ENCODE peak calls at places on chromosomes 2 and 18, in ten cellular contexts. O, Z, Q, P, V, D, M, H, S and G are unnamed samples.

GRCh38 chr18:9506046-9506792 is 30.9 kb downstream of the RALBP1 start:
- DNase-seq in H (no peak), M (peak), O (peak), Q (no peak), Z (no peak), D (peak), S (no peak), P (no peak), V (no peak), G (no peak)

GRCh38 chr2:197994751-197995150 is 190.4 kb downstream of the PLCL1 start:
- DNase-seq in D (no peak), H (no peak), Q (no peak), S (no peak), O (no peak), P (no peak), V (no peak), Z (no peak), M (no peak), G (no peak)

GRCh38 chr2:190843874-190844699 is 36.5 kb upstream of the GLS start:
- DNase-seq in P (no peak), Q (peak), D (peak), O (no peak), Z (no peak), S (no peak), V (no peak), H (no peak), M (no peak), G (no peak)

GRCh38 chr2:85754313-85755095 is 713 bp downstream of the ATOH8 start:
- DNase-seq in V (no peak), S (peak), H (peak), O (peak), P (no peak), M (peak), Z (peak), D (peak), Q (no peak), G (peak)

GRCh38 chr18:70672581-70672980 is 383.7 kb downstream of the SOCS6 start:
- DNase-seq in Q (no peak), Z (no peak), O (no peak), P (no peak), V (no peak), D (no peak), S (no peak), M (no peak), H (no peak), G (no peak)

GRCh38 chr18:54742654-54743053 is 85.6 kb upstream of the RAB27B start:
- DNase-seq in M (no peak), D (no peak), S (no peak), H (no peak), O (peak), Q (no peak), Z (no peak), V (no peak), P (peak), G (peak)

GRCh38 chr18:35991696-35992095 is 19.2 kb downstream of the RMP24 start:
- DNase-seq in V (no peak), Z (no peak), H (no peak), M (no peak), P (no peak), O (no peak), Q (no peak), D (no peak), S (no peak), G (no peak)

GRCh38 chr2:159362816-159363251 is 76.3 kb upstream of the WDSUB1 start:
- DNase-seq in M (no peak), Z (no peak), P (no peak), Q (no peak), H (no peak), V (no peak), D (no peak), S (no peak), O (peak), G (no peak)

GRCh38 chr2:204722691-204723090 is 177.4 kb downstream of the PARD3B start:
- DNase-seq in Z (no peak), V (no peak), H (no peak), M (no peak), S (no peak), O (no peak), P (no peak), D (no peak), Q (no peak), G (no peak)

GRCh38 chr2:219549619-219550018 is 5.8 kb downstream of the TMEM198 start:
- DNase-seq in Z (no peak), O (no peak), P (no peak), D (no peak), S (no peak), H (no peak), V (no peak), Q (no peak), M (no peak), G (no peak)

GRCh38 chr2:83051538-83052192 is 1407.4 kb downstream of the SUCLG1 start:
- DNase-seq in O (peak), H (no peak), V (no peak), D (no peak), M (no peak), Q (no peak), S (no peak), Z (no peak), P (no peak), G (no peak)

GRCh38 chr2:134290363-134290762 is 36.5 kb downstream of the MGAT5 start:
- DNase-seq in S (no peak), Q (no peak), V (no peak), D (peak), O (no peak), H (no peak), P (no peak), M (no peak), Z (no peak), G (no peak)

GRCh38 chr2:212595036-212595654 is 56.5 kb upstream of the ERBB4 start:
- DNase-seq in D (peak), V (no peak), Z (no peak), M (peak), S (no peak), H (no peak), Q (peak), P (no peak), O (peak), G (no peak)

GRCh38 chr18:63002803-63003445 is 287.6 kb downstream of the PHLPP1 start:
- DNase-seq in Q (no peak), V (no peak), M (no peak), H (no peak), Z (no peak), O (no peak), S (no peak), D (no peak), P (no peak), G (no peak)

GRCh38 chr2:208222351-208222750 is 32.5 kb downstream of the IDH1 start:
- DNase-seq in H (no peak), Z (no peak), V (no peak), Q (no peak), O (no peak), S (no peak), M (no peak), P (no peak), D (no peak), G (peak)

GRCh38 chr2:187851955-187852624 is 297.9 kb upstream of the TFPI start:
- DNase-seq in Z (no peak), Q (no peak), M (no peak), O (no peak), P (no peak), V (no peak), D (no peak), S (no peak), H (no peak), G (no peak)

GRCh38 chr2:73611193-73611592 is 31.0 kb downstream of the NAT8 start:
- DNase-seq in S (no peak), P (no peak), Z (no peak), H (no peak), M (no peak), D (no peak), Q (no peak), V (no peak), O (no peak), G (no peak)

GRCh38 chr2:113138428-113139322 is 11.3 kb downstream of the IL1RN start:
- DNase-seq in Q (peak), Z (no peak), M (peak), S (peak), H (peak), D (peak), O (peak), V (no peak), P (no peak), G (peak)

GRCh38 chr2:219689676-219690628 is 62.5 kb downstream of the SLC4A3 start:
- DNase-seq in Q (peak), M (peak), V (no peak), Z (no peak), D (peak), P (no peak), H (peak), S (peak), O (peak), G (peak)

GRCh38 chr2:218033590-218034496 is 31.0 kb upstream of the TNS1 start:
- DNase-seq in P (no peak), O (no peak), Q (no peak), Z (no peak), M (no peak), V (no peak), D (no peak), S (peak), H (no peak), G (no peak)

GRCh38 chr2:219748673-219749570 is 121.5 kb downstream of the SLC4A3 start:
- DNase-seq in D (no peak), P (no peak), O (no peak), Q (no peak), M (no peak), Z (no peak), S (no peak), H (peak), V (no peak), G (no peak)

GRCh38 chr2:110637093-110637492 is 40.8 kb downstream of the BUB1 start:
- DNase-seq in Q (no peak), H (no peak), P (no peak), Z (no peak), O (no peak), V (no peak), M (no peak), S (no peak), D (no peak), G (no peak)

GRCh38 chr2:188601927-188602326 is 310.3 kb downstream of the GULP1 start:
- DNase-seq in O (no peak), V (no peak), S (no peak), M (no peak), Z (no peak), P (no peak), Q (no peak), D (no peak), H (no peak), G (no peak)

GRCh38 chr18:50334546-50335152 is 40.2 kb upstream of the SKA1 start:
- DNase-seq in O (no peak), H (no peak), V (no peak), Q (no peak), S (no peak), Z (no peak), P (no peak), D (peak), M (no peak), G (no peak)

GRCh38 chr2:177939211-177939610 is 133.4 kb downstream of the PDE11A start:
- DNase-seq in Q (no peak), S (no peak), O (no peak), Z (no peak), P (no peak), H (no peak), M (no peak), D (no peak), V (no peak), G (no peak)

GRCh38 chr2:16614314-16614860 is 51.2 kb downstream of the CYRIA start:
- DNase-seq in Z (no peak), D (no peak), O (peak), H (no peak), M (peak), S (no peak), P (peak), V (no peak), Q (no peak), G (peak)

GRCh38 chr2:174663572-174663971 is 66.0 kb upstream of the WIPF1 start:
- DNase-seq in H (no peak), Z (no peak), V (no peak), P (no peak), O (peak), D (no peak), Q (no peak), S (no peak), M (no peak), G (peak)

GRCh38 chr2:73451263-73451972 is 65.8 kb downstream of the ALMS1 start:
- DNase-seq in Z (no peak), V (no peak), S (no peak), M (no peak), O (no peak), P (no peak), Q (no peak), D (peak), H (no peak), G (no peak)

GRCh38 chr2:28869494-28870145 is 489 bp downstream of the TRMT61B start:
- DNase-seq in H (no peak), S (peak), V (no peak), P (no peak), Z (no peak), O (no peak), D (peak), Q (no peak), M (no peak), G (peak)

GRCh38 chr2:161426788-161427412 is 10.8 kb downstream of the TBR1 start:
- DNase-seq in V (no peak), M (no peak), H (peak), S (peak), O (peak), P (no peak), D (no peak), Z (no peak), Q (no peak), G (peak)

GRCh38 chr2:136131961-136132839 is 14.3 kb upstream of the CXCR4 start:
- DNase-seq in S (no peak), M (peak), O (no peak), H (no peak), P (no peak), V (no peak), Z (no peak), Q (no peak), D (peak), G (no peak)

GRCh38 chr2:75619992-75620740 is 26.4 kb upstream of the MRPL19 start:
- DNase-seq in M (no peak), S (no peak), P (no peak), H (no peak), Q (no peak), V (no peak), D (no peak), O (no peak), Z (no peak), G (no peak)

GRCh38 chr18:45957100-45957499 is 10.0 kb downstream of the EPG5 start:
- DNase-seq in P (no peak), D (no peak), Q (no peak), Z (no peak), H (no peak), O (peak), M (no peak), V (no peak), S (no peak), G (no peak)

GRCh38 chr18:24734058-24734457 is 273.6 kb downstream of the HRH4 start:
- DNase-seq in S (peak), H (no peak), P (no peak), D (no peak), O (no peak), Q (no peak), M (peak), Z (no peak), V (no peak), G (no peak)

GRCh38 chr2:234425923-234426603 is 70.8 kb downstream of the ARL4C start:
- DNase-seq in V (no peak), P (no peak), D (peak), Q (no peak), M (no peak), S (no peak), H (no peak), Z (no peak), O (no peak), G (no peak)

GRCh38 chr2:24743914-24744313 is 49.3 kb downstream of the PTRHD1 start:
- DNase-seq in P (no peak), V (no peak), Z (no peak), Q (no peak), M (no peak), S (no peak), H (no peak), D (no peak), O (no peak), G (no peak)

GRCh38 chr2:229254206-229254605 is 16.9 kb downstream of the PID1 start:
- DNase-seq in Z (no peak), O (no peak), S (no peak), M (no peak), D (no peak), Q (no peak), P (no peak), V (no peak), H (no peak), G (no peak)

GRCh38 chr2:55048514-55048924 is 1.7 kb downstream of the RTN4 start:
- DNase-seq in Z (no peak), O (peak), H (no peak), Q (no peak), M (no peak), S (peak), D (peak), P (no peak), V (no peak), G (no peak)

GRCh38 chr2:72983500-72984039 is 66.3 kb downstream of the EMX1 start:
- DNase-seq in P (no peak), Q (no peak), H (no peak), M (no peak), O (no peak), D (no peak), Z (peak), S (no peak), V (no peak), G (no peak)

GRCh38 chr18:8705280-8705940 is at the start of gene MTCL1:
- DNase-seq in D (peak), M (peak), Z (peak), P (peak), O (peak), H (no peak), S (peak), Q (peak), V (no peak), G (peak)